ENCODE peak calls at places on chromosomes 12 and 14, in four cellular contexts. One of them, this sample, is unnamed. For H3K4me1, the result is how much of the 10 kb centered on the place peaks cover.

GRCh38 chr12:99386907-99387306 is 260.6 kb upstream of the GARIN6 start:
- DNase-seq in neuronal stem cell: no peak
- DNase-seq in H9: no peak
- DNase-seq in H1: no peak
- DNase-seq in this sample: no peak

GRCh38 chr14:70317969-70318634 is 41.4 kb downstream of the COX16 start:
- DNase-seq in neuronal stem cell: peak
- DNase-seq in H9: peak
- DNase-seq in H1: peak
- DNase-seq in this sample: peak

GRCh38 chr14:31441273-31442110 is 15.8 kb downstream of the DTD2 start:
- DNase-seq in neuronal stem cell: no peak
- DNase-seq in H9: no peak
- DNase-seq in H1: no peak
- DNase-seq in this sample: peak

GRCh38 chr12:70626180-70626579 is 11.0 kb downstream of the PTPRB start:
- DNase-seq in neuronal stem cell: no peak
- DNase-seq in H9: no peak
- DNase-seq in H1: no peak
- DNase-seq in this sample: no peak

GRCh38 chr12:5123921-5124320 is 80.2 kb downstream of the KCNA5 start:
- DNase-seq in neuronal stem cell: no peak
- DNase-seq in H9: no peak
- DNase-seq in H1: no peak
- DNase-seq in this sample: no peak

GRCh38 chr12:65666876-65667275 is 157.4 kb upstream of the HMGA2 start:
- DNase-seq in neuronal stem cell: no peak
- DNase-seq in H9: no peak
- DNase-seq in H1: no peak
- DNase-seq in this sample: peak

GRCh38 chr12:93972411-93973208 is 175.8 kb upstream of the PLXNC1 start:
- DNase-seq in neuronal stem cell: no peak
- DNase-seq in H9: no peak
- DNase-seq in H1: no peak
- DNase-seq in this sample: peak

GRCh38 chr12:113967368-113967767 is 1.2 kb upstream of the RBM19 start:
- DNase-seq in neuronal stem cell: no peak
- DNase-seq in H9: no peak
- DNase-seq in H1: no peak
- DNase-seq in this sample: no peak

GRCh38 chr14:104206281-104206904 is 68.0 kb downstream of the KIF26A start:
- DNase-seq in neuronal stem cell: no peak
- DNase-seq in H9: peak
- DNase-seq in H1: no peak
- DNase-seq in this sample: peak

GRCh38 chr12:51751657-51752056 is 96.9 kb downstream of the FIGNL2 start:
- DNase-seq in neuronal stem cell: no peak
- DNase-seq in H9: no peak
- DNase-seq in H1: no peak
- DNase-seq in this sample: no peak

GRCh38 chr12:6582196-6582595 is 14.1 kb upstream of the NOP2 start:
- DNase-seq in neuronal stem cell: no peak
- DNase-seq in H9: no peak
- DNase-seq in H1: no peak
- DNase-seq in this sample: no peak

GRCh38 chr14:36667679-36668078 is 6.0 kb downstream of the PAX9 start:
- DNase-seq in neuronal stem cell: no peak
- DNase-seq in H9: no peak
- DNase-seq in H1: no peak
- DNase-seq in this sample: no peak

GRCh38 chr14:58969951-58970751 is 218.3 kb upstream of the DAAM1 start:
- DNase-seq in neuronal stem cell: no peak
- DNase-seq in H9: peak
- DNase-seq in H1: peak
- DNase-seq in this sample: peak

GRCh38 chr12:115597157-115597712 is 680.3 kb downstream of the MED13L start:
- DNase-seq in neuronal stem cell: no peak
- DNase-seq in H9: no peak
- DNase-seq in H1: no peak
- DNase-seq in this sample: peak

GRCh38 chr12:80233926-80234325 is 134.6 kb downstream of the OTOGL start:
- DNase-seq in neuronal stem cell: no peak
- DNase-seq in H9: no peak
- DNase-seq in H1: no peak
- DNase-seq in this sample: no peak

GRCh38 chr12:74732801-74733200 is 195.2 kb downstream of the ATXN7L3B start:
- DNase-seq in neuronal stem cell: no peak
- DNase-seq in H9: no peak
- DNase-seq in H1: no peak
- DNase-seq in this sample: no peak

GRCh38 chr12:96208801-96209534 is 14.8 kb downstream of the ELK3 start:
- DNase-seq in neuronal stem cell: no peak
- DNase-seq in H9: no peak
- DNase-seq in H1: no peak
- DNase-seq in this sample: peak

GRCh38 chr12:96204381-96204780 is 10.2 kb downstream of the ELK3 start:
- DNase-seq in neuronal stem cell: no peak
- DNase-seq in H9: no peak
- DNase-seq in H1: no peak
- DNase-seq in this sample: no peak

GRCh38 chr12:96206957-96207356 is 12.8 kb downstream of the ELK3 start:
- DNase-seq in neuronal stem cell: no peak
- DNase-seq in H9: no peak
- DNase-seq in H1: no peak
- DNase-seq in this sample: no peak

GRCh38 chr12:96208346-96208745 is 14.2 kb downstream of the ELK3 start:
- DNase-seq in neuronal stem cell: no peak
- DNase-seq in H9: no peak
- DNase-seq in H1: no peak
- DNase-seq in this sample: peak

GRCh38 chr12:96205909-96206308 is 11.7 kb downstream of the ELK3 start:
- DNase-seq in neuronal stem cell: no peak
- DNase-seq in H9: no peak
- DNase-seq in H1: no peak
- DNase-seq in this sample: no peak
- H2BK12ac ChIP-seq in neuronal stem cell: no peak
- H2BK12ac ChIP-seq in H9: no peak
- H2BK12ac ChIP-seq in H1: no peak
- H2BK12ac ChIP-seq in this sample: no peak

DNA sequence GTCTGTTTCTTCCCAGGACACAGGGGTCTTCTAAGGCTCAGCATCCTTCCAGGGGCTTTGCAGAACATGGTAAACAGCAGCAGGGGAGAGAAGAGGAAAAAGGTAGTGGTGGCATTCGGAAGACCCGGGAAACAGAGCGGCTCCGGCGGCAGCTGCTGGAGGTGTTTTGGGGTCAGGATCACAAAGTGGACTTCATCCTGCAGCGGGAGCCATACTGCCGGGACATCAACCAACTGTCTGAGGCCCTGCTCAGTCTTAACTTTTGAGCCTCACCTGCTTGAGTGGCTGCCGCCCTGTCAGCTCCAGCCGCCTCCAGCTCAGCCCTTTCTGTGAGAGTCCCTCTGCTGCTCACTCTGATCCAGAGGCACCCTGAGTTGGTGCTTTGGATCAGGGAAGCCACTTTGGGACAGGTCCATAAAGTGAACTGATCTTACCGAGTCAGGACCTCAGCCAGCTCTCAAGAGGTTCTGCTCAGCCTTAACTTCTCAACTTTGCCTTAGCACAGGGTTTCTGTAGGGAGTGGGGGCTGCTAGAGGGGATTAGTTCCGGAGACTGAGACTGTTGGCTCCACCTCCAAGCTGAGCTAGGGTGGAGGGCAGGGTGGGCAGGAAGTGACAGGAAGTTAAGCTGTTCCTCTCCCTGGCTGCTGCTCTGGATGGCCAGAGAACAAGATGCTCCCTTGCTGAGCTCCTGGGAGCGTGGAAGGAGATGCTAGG is 5.4 kb downstream of the SDR39U1 start:
- DNase-seq in neuronal stem cell: no peak
- DNase-seq in H9: no peak
- DNase-seq in H1: no peak
- DNase-seq in this sample: no peak
- H3K4me1 ChIP-seq in neuronal stem cell: under half
- H3K4me1 ChIP-seq in H9: under half
- H3K4me1 ChIP-seq in H1: under half
- H3K4me1 ChIP-seq in this sample: under half

GRCh38 chr12:96520767-96521166 is 31.4 kb downstream of the CFAP54 start:
- DNase-seq in neuronal stem cell: no peak
- DNase-seq in H9: no peak
- DNase-seq in H1: no peak
- DNase-seq in this sample: peak
- H2BK12ac ChIP-seq in neuronal stem cell: no peak
- H2BK12ac ChIP-seq in H9: no peak
- H2BK12ac ChIP-seq in H1: peak
- H2BK12ac ChIP-seq in this sample: no peak

GRCh38 chr12:124687695-124688301 is 120.4 kb upstream of the NCOR2 start:
- DNase-seq in neuronal stem cell: no peak
- DNase-seq in H9: no peak
- DNase-seq in H1: no peak
- DNase-seq in this sample: peak
- H3K4me1 ChIP-seq in neuronal stem cell: under half
- H3K4me1 ChIP-seq in H9: under half
- H3K4me1 ChIP-seq in H1: under half
- H3K4me1 ChIP-seq in this sample: under half

DNA sequence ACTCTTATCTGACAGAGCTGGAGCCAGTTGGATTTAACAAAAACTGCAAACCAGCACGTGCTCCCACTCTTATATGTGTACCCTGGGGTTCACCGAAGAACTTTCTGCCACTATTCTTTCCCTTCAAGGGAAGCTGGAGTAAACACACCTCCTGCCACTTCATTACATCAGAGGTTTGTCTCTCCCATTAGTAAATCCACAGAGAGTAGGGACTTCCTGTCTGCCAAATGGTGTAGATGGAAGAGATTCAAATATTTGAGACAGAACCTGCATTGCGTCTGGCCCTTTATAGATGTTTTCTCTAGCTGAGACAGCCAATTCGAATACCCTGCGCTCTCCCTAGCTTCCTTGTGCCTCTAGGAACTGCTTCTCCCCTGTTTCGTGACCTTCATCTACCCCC is 29.1 kb upstream of the AEBP2 start:
- DNase-seq in neuronal stem cell: no peak
- DNase-seq in H9: no peak
- DNase-seq in H1: no peak
- DNase-seq in this sample: peak
- H2BK12ac ChIP-seq in neuronal stem cell: no peak
- H2BK12ac ChIP-seq in H9: no peak
- H2BK12ac ChIP-seq in H1: no peak
- H2BK12ac ChIP-seq in this sample: no peak

GRCh38 chr14:68964300-68965093 is 14.6 kb downstream of the ACTN1 start:
- DNase-seq in neuronal stem cell: no peak
- DNase-seq in H9: no peak
- DNase-seq in H1: no peak
- DNase-seq in this sample: peak

GRCh38 chr14:68967459-68967940 is 11.6 kb downstream of the ACTN1 start:
- DNase-seq in neuronal stem cell: no peak
- DNase-seq in H9: no peak
- DNase-seq in H1: no peak
- DNase-seq in this sample: peak

GRCh38 chr14:68962681-68963080 is 16.4 kb downstream of the ACTN1 start:
- DNase-seq in neuronal stem cell: no peak
- DNase-seq in H9: no peak
- DNase-seq in H1: no peak
- DNase-seq in this sample: no peak

GRCh38 chr14:68966872-68967301 is 12.2 kb downstream of the ACTN1 start:
- DNase-seq in neuronal stem cell: no peak
- DNase-seq in H9: no peak
- DNase-seq in H1: no peak
- DNase-seq in this sample: no peak

DNA sequence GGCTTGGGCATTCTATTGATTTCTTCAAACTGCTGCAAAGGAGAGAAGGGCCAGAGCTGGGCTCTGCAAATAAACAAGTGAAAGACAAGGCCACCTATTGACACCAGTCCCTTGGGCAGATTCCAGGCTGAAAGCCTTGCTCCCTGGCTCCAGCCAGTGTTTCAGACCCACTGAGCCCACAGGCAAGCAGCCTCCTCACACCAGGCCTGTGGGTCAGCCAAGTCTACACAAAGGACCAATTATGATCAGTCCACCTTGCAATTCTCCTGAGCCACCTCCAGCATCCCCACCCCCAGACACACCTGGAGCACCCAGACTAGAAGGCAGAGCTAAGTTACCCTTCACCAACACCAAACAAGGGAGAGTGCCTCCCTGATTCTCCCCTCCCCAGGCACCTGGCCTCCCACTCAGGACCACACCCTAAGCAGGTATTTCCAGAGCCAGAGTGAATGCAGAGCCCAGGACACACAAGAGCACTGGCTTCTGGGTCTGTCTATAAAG is 13.8 kb downstream of the ACTN1 start:
- DNase-seq in neuronal stem cell: no peak
- DNase-seq in H9: no peak
- DNase-seq in H1: no peak
- DNase-seq in this sample: no peak
- H3K4me1 ChIP-seq in neuronal stem cell: under half
- H3K4me1 ChIP-seq in H9: under half
- H3K4me1 ChIP-seq in H1: under half
- H3K4me1 ChIP-seq in this sample: half or more

GRCh38 chr12:45658066-45658465 is 71.4 kb upstream of the ARID2 start:
- DNase-seq in neuronal stem cell: no peak
- DNase-seq in H9: no peak
- DNase-seq in H1: no peak
- DNase-seq in this sample: no peak
- H2BK12ac ChIP-seq in neuronal stem cell: no peak
- H2BK12ac ChIP-seq in H9: no peak
- H2BK12ac ChIP-seq in H1: no peak
- H2BK12ac ChIP-seq in this sample: no peak

GRCh38 chr12:109831929-109832328 is 1.3 kb downstream of the TRPV4 start:
- DNase-seq in neuronal stem cell: no peak
- DNase-seq in H9: no peak
- DNase-seq in H1: no peak
- DNase-seq in this sample: no peak
- H3K4me1 ChIP-seq in neuronal stem cell: under half
- H3K4me1 ChIP-seq in H9: under half
- H3K4me1 ChIP-seq in H1: under half
- H3K4me1 ChIP-seq in this sample: under half

GRCh38 chr12:31658743-31659086 is 773 bp upstream of the ETFBKMT start:
- DNase-seq in neuronal stem cell: no peak
- DNase-seq in H9: no peak
- DNase-seq in H1: no peak
- DNase-seq in this sample: no peak

GRCh38 chr12:31651893-31652521 is 7.5 kb upstream of the ETFBKMT start:
- DNase-seq in neuronal stem cell: no peak
- DNase-seq in H9: no peak
- DNase-seq in H1: no peak
- DNase-seq in this sample: no peak

GRCh38 chr12:31659087-31659942 is at the start of gene ETFBKMT:
- DNase-seq in neuronal stem cell: peak
- DNase-seq in H9: peak
- DNase-seq in H1: peak
- DNase-seq in this sample: peak

GRCh38 chr12:31655208-31655607 is 4.3 kb upstream of the ETFBKMT start:
- DNase-seq in neuronal stem cell: no peak
- DNase-seq in H9: no peak
- DNase-seq in H1: no peak
- DNase-seq in this sample: no peak

GRCh38 chr12:31655792-31656191 is 3.7 kb upstream of the ETFBKMT start:
- DNase-seq in neuronal stem cell: no peak
- DNase-seq in H9: no peak
- DNase-seq in H1: no peak
- DNase-seq in this sample: no peak
- H2BK12ac ChIP-seq in neuronal stem cell: no peak
- H2BK12ac ChIP-seq in H9: no peak
- H2BK12ac ChIP-seq in H1: no peak
- H2BK12ac ChIP-seq in this sample: no peak